ENCODE peak calls at places on chromosomes 6 and 20, in seven cellular contexts. One of them, this sample, is unnamed.

GRCh38 chr6:35742842-35743241 is 6.0 kb downstream of the ARMC12 start:
- DNase-seq in IMR-90: no peak
- DNase-seq in activated naive CD8-positive, alpha-beta T cell treated with anti-CD3 and anti-CD28 coated beads for 36 hours: no peak
- DNase-seq in HCT116: no peak
- DNase-seq in ureter: no peak
- DNase-seq in RKO: no peak
- DNase-seq in ACHN: no peak
- DNase-seq in this sample: no peak

GRCh38 chr20:12171927-12172581 is 254.4 kb downstream of the BTBD3 start:
- DNase-seq in activated naive CD8-positive, alpha-beta T cell treated with anti-CD3 and anti-CD28 coated beads for 36 hours: no peak
- DNase-seq in IMR-90: peak; percentile 84
- DNase-seq in ureter: no peak
- DNase-seq in ACHN: no peak
- DNase-seq in HCT116: no peak
- DNase-seq in RKO: no peak
- DNase-seq in this sample: no peak

GRCh38 chr20:40600441-40601235 is 88.4 kb downstream of the MAFB start:
- DNase-seq in activated naive CD8-positive, alpha-beta T cell treated with anti-CD3 and anti-CD28 coated beads for 36 hours: no peak
- DNase-seq in IMR-90: no peak
- DNase-seq in ureter: no peak
- DNase-seq in ACHN: no peak
- DNase-seq in RKO: peak; percentile 25
- DNase-seq in HCT116: no peak
- DNase-seq in this sample: no peak

GRCh38 chr20:35448788-35449373 is 6.5 kb upstream of the CEP250 start:
- DNase-seq in HCT116: no peak
- DNase-seq in RKO: no peak
- DNase-seq in ureter: no peak
- DNase-seq in ACHN: no peak
- DNase-seq in IMR-90: no peak
- DNase-seq in activated naive CD8-positive, alpha-beta T cell treated with anti-CD3 and anti-CD28 coated beads for 36 hours: no peak
- DNase-seq in this sample: no peak

GRCh38 chr6:7518853-7519252 is 22.6 kb upstream of the DSP start:
- DNase-seq in ureter: no peak
- DNase-seq in activated naive CD8-positive, alpha-beta T cell treated with anti-CD3 and anti-CD28 coated beads for 36 hours: no peak
- DNase-seq in HCT116: no peak
- DNase-seq in IMR-90: no peak
- DNase-seq in ACHN: no peak
- DNase-seq in RKO: no peak
- DNase-seq in this sample: no peak

GRCh38 chr6:23213651-23214050 is 644.3 kb downstream of the HDGFL1 start:
- DNase-seq in ureter: no peak
- DNase-seq in RKO: no peak
- DNase-seq in HCT116: no peak
- DNase-seq in ACHN: no peak
- DNase-seq in activated naive CD8-positive, alpha-beta T cell treated with anti-CD3 and anti-CD28 coated beads for 36 hours: no peak
- DNase-seq in IMR-90: peak; percentile 54
- DNase-seq in this sample: no peak

GRCh38 chr6:147906361-147906760 is 397.9 kb downstream of the SAMD5 start:
- DNase-seq in ureter: no peak
- DNase-seq in ACHN: no peak
- DNase-seq in IMR-90: no peak
- DNase-seq in RKO: peak; percentile 40
- DNase-seq in activated naive CD8-positive, alpha-beta T cell treated with anti-CD3 and anti-CD28 coated beads for 36 hours: no peak
- DNase-seq in HCT116: no peak
- DNase-seq in this sample: no peak

GRCh38 chr6:129009856-129010255 is 126.9 kb downstream of the LAMA2 start:
- DNase-seq in activated naive CD8-positive, alpha-beta T cell treated with anti-CD3 and anti-CD28 coated beads for 36 hours: no peak
- DNase-seq in ureter: no peak
- DNase-seq in ACHN: no peak
- DNase-seq in HCT116: no peak
- DNase-seq in RKO: no peak
- DNase-seq in IMR-90: no peak
- DNase-seq in this sample: no peak

GRCh38 chr6:41936073-41936837 is 5.4 kb downstream of the CCND3 start:
- DNase-seq in IMR-90: peak; percentile 85
- DNase-seq in activated naive CD8-positive, alpha-beta T cell treated with anti-CD3 and anti-CD28 coated beads for 36 hours: peak; percentile 85
- DNase-seq in RKO: peak; percentile 88
- DNase-seq in ACHN: peak; percentile 88
- DNase-seq in ureter: peak; percentile 72
- DNase-seq in HCT116: peak; percentile 53
- DNase-seq in this sample: peak; percentile 69

GRCh38 chr6:33595001-33595846 is 15.1 kb upstream of the BAK1 start:
- DNase-seq in ACHN: peak; percentile 24
- DNase-seq in ureter: no peak
- DNase-seq in activated naive CD8-positive, alpha-beta T cell treated with anti-CD3 and anti-CD28 coated beads for 36 hours: no peak
- DNase-seq in IMR-90: peak; percentile 25
- DNase-seq in RKO: peak; percentile 67
- DNase-seq in HCT116: no peak
- DNase-seq in this sample: no peak

GRCh38 chr6:29589423-29590048 is 4.6 kb downstream of the OR2H2 start:
- DNase-seq in activated naive CD8-positive, alpha-beta T cell treated with anti-CD3 and anti-CD28 coated beads for 36 hours: peak; percentile 28
- DNase-seq in RKO: peak; percentile 45
- DNase-seq in IMR-90: peak; percentile 47
- DNase-seq in ACHN: peak; percentile 37
- DNase-seq in ureter: no peak
- DNase-seq in HCT116: peak; percentile 33
- DNase-seq in this sample: peak; percentile 28

GRCh38 chr6:34393191-34393967 is 910 bp upstream of the NUDT3 start:
- DNase-seq in RKO: no peak
- DNase-seq in ACHN: no peak
- DNase-seq in IMR-90: no peak
- DNase-seq in ureter: no peak
- DNase-seq in activated naive CD8-positive, alpha-beta T cell treated with anti-CD3 and anti-CD28 coated beads for 36 hours: no peak
- DNase-seq in HCT116: no peak
- DNase-seq in this sample: no peak

GRCh38 chr20:61762208-61762710 is 303.4 kb downstream of the TAF4 start:
- DNase-seq in activated naive CD8-positive, alpha-beta T cell treated with anti-CD3 and anti-CD28 coated beads for 36 hours: no peak
- DNase-seq in HCT116: no peak
- DNase-seq in ureter: no peak
- DNase-seq in ACHN: no peak
- DNase-seq in IMR-90: no peak
- DNase-seq in RKO: no peak
- DNase-seq in this sample: no peak

GRCh38 chr6:81787313-81788068 is 35.0 kb upstream of the TENT5A start:
- DNase-seq in ureter: no peak
- DNase-seq in activated naive CD8-positive, alpha-beta T cell treated with anti-CD3 and anti-CD28 coated beads for 36 hours: no peak
- DNase-seq in ACHN: no peak
- DNase-seq in RKO: no peak
- DNase-seq in IMR-90: peak; percentile 74
- DNase-seq in HCT116: no peak
- DNase-seq in this sample: no peak

GRCh38 chr20:3312940-3313656 is 74.1 kb upstream of the SLC4A11 start:
- DNase-seq in IMR-90: peak; percentile 53
- DNase-seq in activated naive CD8-positive, alpha-beta T cell treated with anti-CD3 and anti-CD28 coated beads for 36 hours: no peak
- DNase-seq in HCT116: no peak
- DNase-seq in ureter: no peak
- DNase-seq in RKO: no peak
- DNase-seq in ACHN: no peak
- DNase-seq in this sample: no peak

GRCh38 chr20:5056801-5057599 is 55.7 kb upstream of the SLC23A2 start:
- DNase-seq in RKO: peak; percentile 69
- DNase-seq in ACHN: peak; percentile 38
- DNase-seq in HCT116: peak; percentile 26
- DNase-seq in ureter: no peak
- DNase-seq in IMR-90: peak; percentile 46
- DNase-seq in activated naive CD8-positive, alpha-beta T cell treated with anti-CD3 and anti-CD28 coated beads for 36 hours: peak; percentile 65
- DNase-seq in this sample: peak; percentile 39

GRCh38 chr20:1003920-1004697 is 2.0 kb upstream of the RSPO4 start:
- DNase-seq in IMR-90: no peak
- DNase-seq in ACHN: no peak
- DNase-seq in RKO: no peak
- DNase-seq in ureter: no peak
- DNase-seq in activated naive CD8-positive, alpha-beta T cell treated with anti-CD3 and anti-CD28 coated beads for 36 hours: no peak
- DNase-seq in HCT116: no peak
- DNase-seq in this sample: no peak

GRCh38 chr20:19947611-19948264 is 69.4 kb upstream of the NAA20 start:
- DNase-seq in RKO: no peak
- DNase-seq in ACHN: no peak
- DNase-seq in activated naive CD8-positive, alpha-beta T cell treated with anti-CD3 and anti-CD28 coated beads for 36 hours: no peak
- DNase-seq in ureter: no peak
- DNase-seq in IMR-90: peak; percentile 97
- DNase-seq in HCT116: no peak
- DNase-seq in this sample: peak; percentile 51

GRCh38 chr6:128371113-128371512 is 149.3 kb downstream of the PTPRK start:
- DNase-seq in activated naive CD8-positive, alpha-beta T cell treated with anti-CD3 and anti-CD28 coated beads for 36 hours: no peak
- DNase-seq in HCT116: no peak
- DNase-seq in RKO: no peak
- DNase-seq in ureter: no peak
- DNase-seq in IMR-90: no peak
- DNase-seq in ACHN: no peak
- DNase-seq in this sample: no peak

GRCh38 chr6:106177786-106178185 is 91.7 kb downstream of the PRDM1 start:
- DNase-seq in ACHN: no peak
- DNase-seq in activated naive CD8-positive, alpha-beta T cell treated with anti-CD3 and anti-CD28 coated beads for 36 hours: no peak
- DNase-seq in RKO: no peak
- DNase-seq in HCT116: no peak
- DNase-seq in ureter: no peak
- DNase-seq in IMR-90: no peak
- DNase-seq in this sample: no peak

GRCh38 chr20:38184098-38184497 is 19.0 kb upstream of the TGM2 start:
- DNase-seq in ACHN: peak; percentile 74
- DNase-seq in activated naive CD8-positive, alpha-beta T cell treated with anti-CD3 and anti-CD28 coated beads for 36 hours: no peak
- DNase-seq in IMR-90: no peak
- DNase-seq in RKO: no peak
- DNase-seq in HCT116: no peak
- DNase-seq in ureter: no peak
- DNase-seq in this sample: no peak

GRCh38 chr20:15446373-15446772 is 1109.0 kb upstream of the FLRT3 start:
- DNase-seq in ureter: no peak
- DNase-seq in IMR-90: no peak
- DNase-seq in RKO: no peak
- DNase-seq in HCT116: no peak
- DNase-seq in activated naive CD8-positive, alpha-beta T cell treated with anti-CD3 and anti-CD28 coated beads for 36 hours: no peak
- DNase-seq in ACHN: no peak
- DNase-seq in this sample: no peak

GRCh38 chr6:52221302-52221701 is 23.0 kb downstream of the IL17F start:
- DNase-seq in HCT116: no peak
- DNase-seq in activated naive CD8-positive, alpha-beta T cell treated with anti-CD3 and anti-CD28 coated beads for 36 hours: peak; percentile 43
- DNase-seq in IMR-90: no peak
- DNase-seq in ureter: no peak
- DNase-seq in RKO: no peak
- DNase-seq in ACHN: no peak
- DNase-seq in this sample: no peak

GRCh38 chr20:2387180-2387577 is 6.5 kb downstream of the TGM6 start:
- DNase-seq in ACHN: peak; percentile 38
- DNase-seq in HCT116: peak; percentile 39
- DNase-seq in IMR-90: peak; percentile 19
- DNase-seq in RKO: peak; percentile 42
- DNase-seq in activated naive CD8-positive, alpha-beta T cell treated with anti-CD3 and anti-CD28 coated beads for 36 hours: peak; percentile 63
- DNase-seq in ureter: no peak
- DNase-seq in this sample: peak; percentile 47

GRCh38 chr6:83853178-83853967 is at the start of gene RIPPLY2:
- DNase-seq in activated naive CD8-positive, alpha-beta T cell treated with anti-CD3 and anti-CD28 coated beads for 36 hours: peak; percentile 18
- DNase-seq in IMR-90: peak; percentile 20
- DNase-seq in RKO: no peak
- DNase-seq in ureter: peak; percentile 46
- DNase-seq in HCT116: no peak
- DNase-seq in ACHN: peak; percentile 3
- DNase-seq in this sample: peak; percentile 8

GRCh38 chr6:158818580-158819212 is 472 bp downstream of the EZR start:
- DNase-seq in HCT116: no peak
- DNase-seq in activated naive CD8-positive, alpha-beta T cell treated with anti-CD3 and anti-CD28 coated beads for 36 hours: peak; percentile 81
- DNase-seq in RKO: peak; percentile 68
- DNase-seq in IMR-90: peak; percentile 65
- DNase-seq in ACHN: peak; percentile 61
- DNase-seq in ureter: peak; percentile 73
- DNase-seq in this sample: peak; percentile 75

GRCh38 chr20:42461965-42462593 is 727.6 kb downstream of the PTPRT start:
- DNase-seq in IMR-90: no peak
- DNase-seq in ACHN: no peak
- DNase-seq in ureter: no peak
- DNase-seq in HCT116: no peak
- DNase-seq in RKO: no peak
- DNase-seq in activated naive CD8-positive, alpha-beta T cell treated with anti-CD3 and anti-CD28 coated beads for 36 hours: no peak
- DNase-seq in this sample: no peak

GRCh38 chr20:19926581-19926980 is 90.6 kb upstream of the NAA20 start:
- DNase-seq in activated naive CD8-positive, alpha-beta T cell treated with anti-CD3 and anti-CD28 coated beads for 36 hours: no peak
- DNase-seq in RKO: no peak
- DNase-seq in ACHN: no peak
- DNase-seq in HCT116: no peak
- DNase-seq in ureter: no peak
- DNase-seq in IMR-90: peak; percentile 51
- DNase-seq in this sample: no peak

GRCh38 chr20:13494019-13494418 is 144.7 kb downstream of the TASP1 start:
- DNase-seq in RKO: peak; percentile 30
- DNase-seq in HCT116: no peak
- DNase-seq in ureter: no peak
- DNase-seq in IMR-90: peak; percentile 52
- DNase-seq in ACHN: no peak
- DNase-seq in activated naive CD8-positive, alpha-beta T cell treated with anti-CD3 and anti-CD28 coated beads for 36 hours: no peak
- DNase-seq in this sample: no peak

GRCh38 chr20:37376324-37376723 is 30.4 kb downstream of the SRC start:
- DNase-seq in ureter: no peak
- DNase-seq in activated naive CD8-positive, alpha-beta T cell treated with anti-CD3 and anti-CD28 coated beads for 36 hours: no peak
- DNase-seq in IMR-90: no peak
- DNase-seq in RKO: no peak
- DNase-seq in HCT116: no peak
- DNase-seq in ACHN: no peak
- DNase-seq in this sample: no peak

GRCh38 chr6:150207931-150208570 is 65.2 kb downstream of the PPP1R14C start:
- DNase-seq in IMR-90: peak; percentile 11
- DNase-seq in ureter: no peak
- DNase-seq in ACHN: no peak
- DNase-seq in RKO: no peak
- DNase-seq in HCT116: no peak
- DNase-seq in activated naive CD8-positive, alpha-beta T cell treated with anti-CD3 and anti-CD28 coated beads for 36 hours: no peak
- DNase-seq in this sample: no peak

GRCh38 chr6:42007753-42008528 is 42.4 kb upstream of the TAF8 start:
- DNase-seq in IMR-90: no peak
- DNase-seq in ACHN: no peak
- DNase-seq in activated naive CD8-positive, alpha-beta T cell treated with anti-CD3 and anti-CD28 coated beads for 36 hours: peak; percentile 63
- DNase-seq in HCT116: no peak
- DNase-seq in RKO: no peak
- DNase-seq in ureter: no peak
- DNase-seq in this sample: peak; percentile 38

This sample was measured in stimulated activated naive B cell treated with anti-CD40 and anti-IgM and Interleukin-4, amounts not matched to agents 10 μg/mL and 1 μg/mL and 100 μg/mL, for 72 hours.